ENCODE peak calls at places on chromosomes 7 and 10, in six cellular contexts. E, R, P, F, S and D are unnamed samples.

GRCh38 chr10:110837418-110838120 is 34.2 kb upstream of the PDCD4 start:
- ATAC-seq in E (no peak), R (no peak), P (no peak), F (no peak), S (peak), D (peak)

GRCh38 chr10:63977329-63977923 is 456.2 kb downstream of the REEP3 start:
- ATAC-seq in E (no peak), R (peak), P (no peak), F (no peak), S (peak), D (no peak)

GRCh38 chr7:124033093-124033806 is 383 bp upstream of the TMEM229A start:
- ATAC-seq in E (peak), R (peak), P (peak), F (no peak), S (peak), D (peak)

GRCh38 chr10:103901299-103901698 is 16.7 kb downstream of the STN1 start:
- ATAC-seq in E (no peak), R (no peak), P (no peak), F (no peak), S (no peak), D (no peak)

GRCh38 chr7:36137258-36137657 is 15.8 kb upstream of the EEPD1 start:
- ATAC-seq in E (no peak), R (no peak), P (no peak), F (no peak), S (no peak), D (no peak)

GRCh38 chr10:119657725-119658124 is 6.5 kb downstream of the BAG3 start:
- ATAC-seq in E (no peak), R (no peak), P (peak), F (no peak), S (peak), D (no peak)

GRCh38 chr10:10434312-10434711 is 583.4 kb upstream of the CELF2 start:
- ATAC-seq in E (no peak), R (no peak), P (no peak), F (no peak), S (no peak), D (no peak)

GRCh38 chr10:11154333-11154732 is 136.7 kb downstream of the CELF2 start:
- ATAC-seq in E (no peak), R (no peak), P (no peak), F (no peak), S (no peak), D (no peak)

GRCh38 chr7:76425156-76425555 is 406 bp downstream of the ZP3 start:
- ATAC-seq in E (no peak), R (no peak), P (no peak), F (no peak), S (no peak), D (no peak)

GRCh38 chr7:2499181-2499580 is 20.4 kb upstream of the LFNG start:
- ATAC-seq in E (no peak), R (no peak), P (no peak), F (no peak), S (no peak), D (no peak)

GRCh38 chr10:126468876-126469643 is 80.8 kb upstream of the ADAM12 start:
- ATAC-seq in E (no peak), R (no peak), P (no peak), F (no peak), S (no peak), D (no peak)

GRCh38 chr10:22992075-22992474 is 64.2 kb downstream of the ARMC3 start:
- ATAC-seq in E (no peak), R (no peak), P (no peak), F (no peak), S (no peak), D (no peak)

GRCh38 chr10:113060221-113061053 is 110.4 kb downstream of the TCF7L2 start:
- ATAC-seq in E (peak), R (peak), P (no peak), F (no peak), S (peak), D (peak)

GRCh38 chr7:97079300-97079699 is 38.2 kb upstream of the SDHAF3 start:
- ATAC-seq in E (no peak), R (no peak), P (no peak), F (no peak), S (no peak), D (no peak)

GRCh38 chr10:117240730-117241529 is at the start of gene SLC18A2:
- ATAC-seq in E (no peak), R (no peak), P (no peak), F (no peak), S (peak), D (no peak)
- H3K27ac ChIP-seq in E (no peak), R (no peak), P (no peak), F (no peak), S (no peak), D (no peak)

GRCh38 chr7:155299539-155300202 is 2.0 kb downstream of the INSIG1 start:
- ATAC-seq in E (no peak), R (no peak), P (no peak), F (no peak), S (no peak), D (no peak)

GRCh38 chr7:155298288-155298833 is 683 bp downstream of the INSIG1 start:
- ATAC-seq in E (peak), R (no peak), P (no peak), F (no peak), S (peak), D (no peak)

GRCh38 chr7:155298834-155299538 is 1.3 kb downstream of the INSIG1 start:
- ATAC-seq in E (peak), R (peak), P (peak), F (peak), S (peak), D (peak)

GRCh38 chr7:155303039-155303593 is 5.4 kb downstream of the INSIG1 start:
- ATAC-seq in E (no peak), R (no peak), P (no peak), F (no peak), S (no peak), D (no peak)

GRCh38 chr7:155300641-155301452 is 3.2 kb downstream of the INSIG1 start:
- ATAC-seq in E (no peak), R (no peak), P (no peak), F (no peak), S (no peak), D (no peak)
- H3K27ac ChIP-seq in E (no peak), R (no peak), P (no peak), F (no peak), S (no peak), D (no peak)

DNA sequence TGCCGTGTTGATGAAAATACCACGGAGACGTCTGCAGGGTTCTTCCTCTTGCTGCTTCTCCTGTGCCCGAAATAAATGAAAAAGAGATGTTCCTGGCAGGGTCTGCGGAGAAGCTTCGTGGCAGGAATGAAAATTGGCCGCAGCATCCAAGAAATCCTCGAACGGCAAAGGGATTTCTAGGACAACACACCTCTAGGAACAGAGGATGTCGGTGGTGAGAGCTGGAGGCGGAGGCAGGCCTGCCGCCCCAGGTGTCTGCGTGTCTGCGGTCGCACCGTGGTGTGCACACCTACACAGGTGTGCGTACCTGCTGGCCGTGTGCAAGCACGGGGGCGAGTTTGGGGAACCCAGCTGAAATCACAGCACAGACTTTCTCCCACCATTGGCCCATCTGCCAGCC is 43.4 kb downstream of the TMEM130 start:
- ATAC-seq in E (no peak), R (no peak), P (no peak), F (no peak), S (no peak), D (no peak)
- H3K27ac ChIP-seq in E (peak), R (no peak), P (no peak), F (no peak), S (no peak), D (no peak)

GRCh38 chr10:69405221-69405620 is 11.5 kb downstream of the TACR2 start:
- ATAC-seq in E (no peak), R (no peak), P (no peak), F (no peak), S (no peak), D (no peak)
- H3K27ac ChIP-seq in E (peak), R (no peak), P (no peak), F (no peak), S (no peak), D (peak)

DNA sequence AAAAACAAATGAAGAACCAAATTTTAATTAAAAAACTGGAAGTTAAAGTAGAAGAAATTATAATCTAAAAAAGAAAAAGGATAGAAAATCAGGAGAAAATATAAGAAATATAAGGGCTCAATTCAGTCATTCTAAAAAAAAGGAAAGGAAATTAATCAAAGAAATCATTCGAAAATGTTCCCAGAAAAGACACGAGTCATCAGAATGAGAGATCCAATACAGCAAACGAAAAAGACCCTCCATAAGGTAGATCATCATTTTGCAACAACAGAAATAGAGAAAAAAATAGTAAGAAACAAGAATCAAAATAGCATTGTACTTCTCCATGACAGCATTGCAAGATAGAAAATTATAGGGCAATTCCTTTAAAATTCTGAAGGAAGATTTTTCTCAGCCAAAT is 22.5 kb upstream of the DGKI start:
- ATAC-seq in E (no peak), R (no peak), P (no peak), F (no peak), S (no peak), D (no peak)
- H3K27ac ChIP-seq in E (no peak), R (no peak), P (no peak), F (no peak), S (no peak), D (no peak)

DNA sequence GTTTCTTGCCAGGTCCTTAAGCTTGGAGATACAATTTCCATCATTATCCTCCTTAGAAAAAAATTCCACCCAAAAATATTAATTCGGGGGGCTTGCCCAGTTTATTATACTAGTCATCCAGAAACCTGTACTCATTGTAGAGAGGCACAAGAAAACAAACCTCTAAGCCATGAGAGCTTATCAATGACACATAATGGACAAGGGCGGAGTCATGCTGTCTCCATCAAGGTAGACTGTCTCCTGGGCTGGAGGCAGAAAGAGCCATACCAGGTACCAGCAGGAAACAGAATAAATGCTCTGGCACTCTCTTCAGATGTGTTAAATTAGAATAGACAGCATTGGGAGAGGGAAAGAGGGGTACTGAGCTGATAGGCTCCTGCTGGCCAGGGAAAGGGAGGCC is 69.8 kb upstream of the GSDME start:
- ATAC-seq in E (no peak), R (no peak), P (no peak), F (no peak), S (no peak), D (no peak)
- H3K27ac ChIP-seq in E (no peak), R (no peak), P (peak), F (no peak), S (peak), D (no peak)

DNA sequence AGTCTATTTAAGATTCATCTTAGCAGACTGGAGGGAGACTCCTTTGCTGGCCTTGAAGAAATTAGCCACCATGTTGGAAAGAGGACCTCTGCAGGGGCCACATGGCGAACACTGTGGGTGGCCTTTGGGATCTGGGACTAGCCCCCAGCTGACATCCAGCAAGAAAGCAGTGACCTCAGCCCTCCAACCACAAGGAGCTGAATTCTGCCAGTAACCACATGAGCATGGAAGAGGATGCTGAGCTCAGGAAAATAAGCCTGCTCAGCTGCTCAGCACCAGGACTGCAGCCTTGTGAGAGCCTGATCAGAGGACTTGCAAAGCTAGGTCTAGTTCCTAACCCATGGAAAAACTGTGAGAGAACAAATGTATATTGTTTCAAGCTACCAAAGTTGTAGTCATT is 183.9 kb downstream of the FGFR2 start:
- ATAC-seq in E (no peak), R (no peak), P (no peak), F (no peak), S (no peak), D (no peak)
- H3K27ac ChIP-seq in E (no peak), R (no peak), P (no peak), F (no peak), S (no peak), D (no peak)

DNA sequence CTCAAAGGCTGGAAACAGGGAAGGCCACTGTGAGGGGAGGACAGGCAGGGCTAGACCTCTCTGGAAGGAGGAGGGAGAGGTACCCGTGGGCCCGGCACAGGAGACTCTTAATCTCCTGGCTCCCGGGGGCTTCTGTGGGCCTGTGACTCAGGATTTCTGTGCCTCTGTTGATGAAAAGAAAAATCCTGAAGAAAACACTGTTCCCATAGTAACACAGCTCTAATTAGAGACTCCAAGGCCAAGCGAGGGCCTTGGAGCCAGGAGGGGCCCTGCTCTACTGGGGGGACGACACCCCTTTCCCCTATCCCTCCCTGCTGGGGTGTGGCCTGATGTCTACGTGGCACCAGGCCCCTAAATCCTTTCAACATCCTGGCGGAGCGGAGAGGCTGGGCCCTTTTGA is 174.1 kb upstream of the TNRC18 start:
- ATAC-seq in E (no peak), R (no peak), P (no peak), F (no peak), S (no peak), D (no peak)
- H3K27ac ChIP-seq in E (no peak), R (no peak), P (peak), F (peak), S (no peak), D (no peak)

GRCh38 chr7:105011771-105012502 is 2.1 kb upstream of the KMT2E start:
- ATAC-seq in E (no peak), R (no peak), P (no peak), F (no peak), S (peak), D (no peak)

GRCh38 chr7:105010538-105011523 is 3.2 kb upstream of the KMT2E start:
- ATAC-seq in E (no peak), R (no peak), P (no peak), F (no peak), S (no peak), D (no peak)

GRCh38 chr7:105012503-105013282 is 1.3 kb upstream of the KMT2E start:
- ATAC-seq in E (peak), R (peak), P (peak), F (peak), S (peak), D (peak)

GRCh38 chr7:105007298-105007697 is 6.7 kb upstream of the KMT2E start:
- ATAC-seq in E (no peak), R (no peak), P (no peak), F (no peak), S (no peak), D (no peak)

GRCh38 chr7:105009667-105010537 is 4.1 kb upstream of the KMT2E start:
- ATAC-seq in E (no peak), R (no peak), P (no peak), F (no peak), S (no peak), D (no peak)
- H3K27ac ChIP-seq in E (peak), R (peak), P (no peak), F (peak), S (no peak), D (peak)